ENCODE peak calls at places on chromosomes 7 and 10, in seven cellular contexts. R is HCT116, A is IMR-90, W is uterus, O is ovary, S is Peyer's patch, E is endothelial cell of umbilical vein. M is an unnamed sample. For H3K36me3, the result is how much of the 10 kb centered on the place peaks cover.

GRCh38 chr10:576130-576465 is 113.4 kb downstream of the DIP2C start:
- DNase-seq in S (no peak), W (no peak), R (no peak), O (no peak), E (no peak), A (peak), M (no peak)

GRCh38 chr7:31175672-31176071 is 123.6 kb downstream of the ADCYAP1R1 start:
- DNase-seq in A (no peak), E (no peak), W (no peak), R (no peak), O (no peak), S (no peak), M (no peak)

GRCh38 chr10:124701435-124701834 is 42.7 kb downstream of the FAM53B start:
- DNase-seq in R (no peak), A (peak), W (peak), O (peak), E (peak), S (peak), M (peak)

GRCh38 chr7:112699725-112700513 is 90.3 kb downstream of the TMEM168 start:
- DNase-seq in A (no peak), R (no peak), W (no peak), S (no peak), O (no peak), E (no peak), M (no peak)

GRCh38 chr7:87310790-87311419 is 34.6 kb upstream of the CROT start:
- DNase-seq in A (peak), W (no peak), O (no peak), S (no peak), R (no peak), E (no peak), M (no peak)

GRCh38 chr10:44281662-44282061 is 103.2 kb downstream of the CXCL12 start:
- DNase-seq in O (no peak), A (no peak), E (no peak), W (no peak), S (no peak), R (no peak), M (no peak)

GRCh38 chr7:157525501-157525915 is 188.7 kb downstream of the DNAJB6 start:
- DNase-seq in S (no peak), W (no peak), O (no peak), E (no peak), R (peak), A (no peak), M (no peak)

GRCh38 chr10:107914450-107915276 is 750.2 kb upstream of the SORCS1 start:
- DNase-seq in R (no peak), W (no peak), A (no peak), O (no peak), S (no peak), E (no peak), M (no peak)

GRCh38 chr7:41628926-41629325 is 74.0 kb downstream of the INHBA start:
- DNase-seq in O (no peak), S (no peak), A (peak), W (no peak), R (no peak), E (no peak), M (no peak)

GRCh38 chr7:55502209-55502608 is 70.1 kb downstream of the VOPP1 start:
- DNase-seq in E (no peak), A (no peak), S (no peak), W (no peak), O (no peak), R (no peak), M (no peak)

GRCh38 chr10:70575874-70576802 is 26.4 kb downstream of the PRF1 start:
- DNase-seq in R (peak), O (no peak), E (no peak), S (peak), W (no peak), A (no peak), M (peak)

GRCh38 chr7:924541-925231 is 29.8 kb downstream of the ADAP1 start:
- DNase-seq in W (no peak), A (peak), O (no peak), E (no peak), R (no peak), S (peak), M (no peak)

GRCh38 chr10:69758310-69758728 is 43.4 kb upstream of the COL13A1 start:
- DNase-seq in O (no peak), W (no peak), R (no peak), A (no peak), S (no peak), E (no peak), M (no peak)

GRCh38 chr7:28316489-28316888 is 95.8 kb upstream of the CREB5 start:
- DNase-seq in W (no peak), R (no peak), A (peak), E (no peak), O (no peak), S (no peak), M (no peak)

GRCh38 chr7:55306331-55306730 is 58.8 kb upstream of the LANCL2 start:
- DNase-seq in O (no peak), W (no peak), A (peak), S (no peak), E (no peak), R (no peak), M (no peak)

GRCh38 chr10:6565588-6565987 is 14.5 kb downstream of the PRKCQ start:
- DNase-seq in A (no peak), W (no peak), S (no peak), O (no peak), E (no peak), R (no peak), M (no peak)

GRCh38 chr10:62057359-62057758 is 155.9 kb downstream of the ARID5B start:
- DNase-seq in E (no peak), R (no peak), A (no peak), S (no peak), O (no peak), W (peak), M (no peak)

GRCh38 chr10:76111986-76112825 is 680.8 kb downstream of the LRMDA start:
- DNase-seq in A (no peak), S (no peak), O (no peak), W (no peak), R (no peak), E (no peak), M (no peak)

DNA sequence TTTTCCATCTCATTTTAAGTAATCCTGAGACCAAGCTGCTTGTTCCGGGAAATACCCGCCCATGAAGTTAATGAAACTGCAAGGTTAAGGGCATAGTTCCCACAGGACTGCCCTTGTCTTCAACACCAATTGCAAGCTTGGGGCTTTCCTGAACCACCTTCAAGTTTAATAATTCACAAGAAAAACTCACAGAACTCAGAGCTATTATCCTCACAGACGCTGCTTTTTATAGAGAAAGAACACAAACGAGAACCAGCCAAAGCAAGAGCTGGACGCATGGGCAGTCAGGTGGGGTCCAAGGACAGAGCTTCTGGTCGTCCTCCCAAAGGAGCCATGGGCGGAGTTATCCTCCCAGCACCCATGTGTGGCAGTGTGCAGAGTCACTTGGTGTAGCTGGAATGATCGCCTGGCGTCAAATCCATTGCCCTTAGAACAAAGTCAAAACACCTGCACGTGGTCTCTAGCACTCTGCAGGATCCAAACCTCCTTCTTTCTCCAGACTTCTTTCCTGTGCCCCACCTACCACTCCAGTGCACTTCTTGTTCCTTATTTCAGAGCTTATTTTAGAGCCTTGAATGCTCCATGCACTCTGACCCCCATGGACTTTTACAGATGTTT is 56.7 kb downstream of the SNX10 start:
- DNase-seq in W (no peak), A (no peak), R (no peak), E (no peak), O (no peak), S (no peak), M (no peak)
- TF ChIP-seq POLR2A in W (no peak), A (no peak), R (no peak), E (no peak), O (no peak), S (no peak), M (no peak)

GRCh38 chr10:120328647-120329046 is 128.4 kb upstream of the PLPP4 start:
- DNase-seq in W (no peak), S (no peak), E (no peak), A (no peak), R (no peak), O (no peak), M (no peak)
- TF ChIP-seq CTCF in W (no peak), S (no peak), E (no peak), A (no peak), R (no peak), O (no peak), M (no peak)

DNA sequence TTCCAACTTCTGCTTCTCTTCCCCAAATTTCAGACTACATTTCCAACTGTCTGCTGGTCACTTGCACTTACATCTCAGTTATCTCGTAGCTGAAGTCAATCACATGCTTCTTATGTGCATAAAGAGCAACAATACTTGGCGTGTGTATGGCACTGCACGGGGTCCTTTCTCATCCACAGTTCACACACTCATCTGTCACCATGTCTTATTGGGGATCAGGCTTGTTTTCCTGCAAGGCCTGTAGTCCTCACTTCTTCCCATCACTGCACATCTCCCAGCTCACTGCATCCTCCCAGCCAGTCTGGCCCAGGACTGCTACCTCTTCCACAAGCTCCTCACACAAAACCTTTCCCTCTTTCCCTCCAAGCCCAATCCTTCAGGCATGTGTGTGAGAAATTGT is 35.3 kb downstream of the NUDCD3 start:
- DNase-seq in R (no peak), E (no peak), A (no peak), S (no peak), W (no peak), O (no peak), M (no peak)
- H3K36me3 ChIP-seq in R (under half), E (under half), A (under half), S (under half), W (under half), O (under half), M (under half)

GRCh38 chr7:74173866-74174605 is at the start of gene EIF4H:
- DNase-seq in W (peak), R (peak), E (peak), A (peak), O (peak), S (peak), M (peak)
- TF ChIP-seq POLR2A in W (peak), R (peak), E (peak), A (peak), O (peak), S (peak), M (peak)

DNA sequence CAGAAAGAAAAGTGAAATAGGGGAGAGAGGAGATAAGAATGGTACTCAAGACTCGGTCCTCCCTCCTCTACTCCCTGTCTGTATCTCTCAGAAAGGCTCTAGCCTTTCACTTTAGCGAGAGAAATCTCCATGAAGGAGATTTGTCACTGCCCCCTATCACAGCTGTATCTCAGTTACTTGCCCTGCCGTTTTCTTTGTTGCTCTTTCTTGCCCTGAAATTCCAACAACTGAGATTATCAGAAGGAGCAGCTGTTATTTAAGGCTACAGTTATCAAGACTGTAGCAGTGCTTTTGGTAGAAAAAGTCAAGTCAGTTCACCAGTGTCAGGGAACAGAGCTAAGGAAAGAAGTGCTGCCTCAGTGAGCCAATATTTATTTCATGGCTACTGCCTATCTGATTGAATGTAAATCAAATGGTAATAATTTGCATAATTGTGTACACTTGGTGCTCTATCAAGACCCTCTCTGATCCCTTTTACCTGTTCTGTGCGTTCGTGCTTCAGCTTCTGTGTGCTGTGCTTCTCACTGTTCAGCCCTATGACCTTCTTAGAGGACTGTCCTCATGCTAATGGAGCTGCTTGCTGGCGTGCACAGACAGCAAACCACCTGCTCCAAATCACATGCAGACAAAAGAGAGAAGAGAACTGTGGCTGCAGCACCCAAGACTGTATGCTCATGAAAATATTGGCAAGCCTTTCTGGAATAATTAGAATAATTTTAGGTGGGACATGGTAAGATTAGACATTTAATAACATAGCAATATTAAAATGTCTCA is 180.2 kb upstream of the FAM3C start:
- DNase-seq in E (no peak), A (no peak), S (no peak), W (no peak), O (no peak), R (no peak), M (no peak)
- TF ChIP-seq CTCF in E (no peak), A (no peak), S (no peak), W (no peak), O (no peak), R (no peak), M (no peak)

GRCh38 chr7:139704308-139704879 is 73.4 kb downstream of the HIPK2 start:
- DNase-seq in O (no peak), E (no peak), S (no peak), A (no peak), W (no peak), R (no peak), M (no peak)

GRCh38 chr7:139702313-139702731 is 75.5 kb downstream of the HIPK2 start:
- DNase-seq in A (no peak), W (no peak), S (no peak), E (peak), R (no peak), O (peak), M (peak)

GRCh38 chr7:139701908-139702307 is 75.9 kb downstream of the HIPK2 start:
- DNase-seq in R (no peak), E (no peak), A (no peak), S (no peak), W (no peak), O (no peak), M (peak)

GRCh38 chr7:139702811-139703467 is 74.9 kb downstream of the HIPK2 start:
- DNase-seq in W (no peak), A (no peak), E (no peak), S (no peak), O (no peak), R (no peak), M (no peak)

DNA sequence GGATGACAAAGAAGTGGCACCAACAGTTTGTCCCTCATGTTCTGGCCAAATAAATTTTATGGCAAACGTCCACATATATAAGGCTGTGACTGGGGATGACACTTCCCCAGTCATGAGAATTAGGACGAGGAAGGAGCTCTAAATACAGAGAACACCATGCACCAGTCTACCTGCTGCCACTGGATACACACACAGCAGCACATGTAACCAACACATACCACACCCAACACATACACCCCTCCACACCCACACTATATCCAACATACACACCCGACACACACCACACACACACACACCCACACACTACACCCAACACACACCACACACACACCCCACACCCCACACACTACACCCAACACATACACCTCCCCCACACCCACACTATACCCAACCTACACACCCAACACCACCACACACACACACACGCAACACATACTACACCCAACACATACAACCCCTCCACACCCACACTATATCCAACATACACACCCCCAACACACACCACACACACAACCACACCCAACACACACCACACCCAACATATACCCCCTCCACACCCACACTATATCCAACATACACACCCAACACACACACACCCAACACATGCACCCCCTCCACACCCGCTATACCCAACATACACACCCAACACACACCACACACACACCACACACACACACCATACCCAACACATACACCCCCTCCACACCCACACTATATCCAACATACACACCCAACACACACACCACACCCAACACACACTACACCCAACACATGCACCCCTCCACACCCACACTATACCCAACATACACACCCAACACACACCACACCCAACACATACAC is 74.1 kb downstream of the HIPK2 start:
- DNase-seq in O (no peak), S (no peak), A (no peak), W (no peak), E (no peak), R (no peak), M (no peak)
- H3K36me3 ChIP-seq in O (under half), S (under half), A (half or more), W (under half), E (under half), R (under half), M (under half)

DNA sequence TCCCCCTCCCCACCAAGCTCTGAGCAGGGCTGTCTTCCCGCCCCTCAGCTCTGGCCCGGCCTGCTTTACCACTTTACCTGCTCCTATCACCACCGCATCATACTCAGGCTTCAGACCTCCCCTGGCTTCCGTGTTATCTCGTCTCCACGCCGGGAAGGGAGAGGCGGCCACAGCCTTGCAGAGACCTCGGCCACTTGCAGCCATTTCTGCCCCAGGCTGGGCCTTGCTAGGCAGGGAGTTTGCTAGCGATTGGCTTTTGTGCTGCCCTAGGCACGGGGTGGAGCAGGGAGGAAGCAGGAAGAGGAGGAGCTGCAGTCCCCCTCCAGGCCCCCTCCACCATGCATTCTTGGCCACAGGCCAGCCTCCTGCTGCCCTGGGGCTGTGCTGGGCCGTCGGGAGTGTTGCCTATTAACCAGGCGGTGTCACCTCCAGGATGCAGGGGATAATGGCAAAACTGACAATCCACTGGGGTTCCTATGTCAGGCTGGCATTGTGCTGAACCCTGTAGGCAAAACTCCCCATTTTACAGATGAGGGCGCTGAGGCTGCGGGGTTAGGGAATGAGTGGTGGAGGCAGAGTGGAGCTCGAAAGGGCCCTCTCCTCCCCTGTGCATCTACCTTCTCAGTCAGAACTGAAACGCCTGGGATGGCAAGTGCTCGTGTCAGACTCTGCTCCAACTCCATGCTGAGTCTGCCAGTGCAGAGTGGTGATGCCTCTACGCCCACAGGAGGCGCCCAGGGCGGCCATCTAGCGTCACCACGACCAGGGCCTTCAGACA is at the start of gene PYROXD2:
- DNase-seq in E (peak), R (peak), S (peak), W (peak), O (peak), A (peak), M (peak)
- TF ChIP-seq POLR2A in E (peak), R (peak), S (no peak), W (peak), O (peak), A (peak), M (peak)

M was measured in adrenal gland.